ENCODE peak calls at places on chromosomes 6 and 20, in four cellular contexts. One of them, this sample, is unnamed.

GRCh38 chr20:35192071-35192872 is 20.4 kb downstream of the PROCR start:
- DNase-seq in mesendoderm: no peak
- DNase-seq in mesenchymal stem cell: peak; percentile 35
- DNase-seq in IMR-90: peak; percentile 41
- DNase-seq in this sample: no peak

GRCh38 chr20:4102381-4102780 is 87.0 kb upstream of the RNF24 start:
- DNase-seq in mesendoderm: no peak
- DNase-seq in mesenchymal stem cell: no peak
- DNase-seq in IMR-90: peak; percentile 79
- DNase-seq in this sample: no peak

GRCh38 chr20:59835057-59835447 is 98.4 kb downstream of the SYCP2 start:
- DNase-seq in mesendoderm: no peak
- DNase-seq in mesenchymal stem cell: no peak
- DNase-seq in IMR-90: no peak
- DNase-seq in this sample: no peak

GRCh38 chr6:21003780-21004541 is 469.7 kb downstream of the CDKAL1 start:
- DNase-seq in mesendoderm: no peak
- DNase-seq in mesenchymal stem cell: no peak
- DNase-seq in IMR-90: peak; percentile 89
- DNase-seq in this sample: no peak

GRCh38 chr20:32966881-32967781 is 37.1 kb downstream of the SUN5 start:
- DNase-seq in mesendoderm: no peak
- DNase-seq in mesenchymal stem cell: no peak
- DNase-seq in IMR-90: no peak
- DNase-seq in this sample: peak; percentile 21

GRCh38 chr6:139423037-139423698 is 48.7 kb upstream of the CITED2 start:
- DNase-seq in mesendoderm: no peak
- DNase-seq in mesenchymal stem cell: no peak
- DNase-seq in IMR-90: no peak
- DNase-seq in this sample: no peak

GRCh38 chr6:33633462-33634158 is 12.5 kb downstream of the ITPR3 start:
- DNase-seq in mesendoderm: peak; percentile 68
- DNase-seq in mesenchymal stem cell: peak; percentile 58
- DNase-seq in IMR-90: peak; percentile 27
- DNase-seq in this sample: peak; percentile 65

GRCh38 chr20:38321959-38322598 is 18.1 kb downstream of the BPI start:
- DNase-seq in mesendoderm: peak; percentile 55
- DNase-seq in mesenchymal stem cell: peak; percentile 72
- DNase-seq in IMR-90: peak; percentile 73
- DNase-seq in this sample: peak; percentile 51

GRCh38 chr20:62555642-62556420 is 80.0 kb upstream of the GATA5 start:
- DNase-seq in mesendoderm: no peak
- DNase-seq in mesenchymal stem cell: no peak
- DNase-seq in IMR-90: no peak
- DNase-seq in this sample: no peak

GRCh38 chr6:104951677-104952076 is 5.2 kb upstream of the LIN28B start:
- DNase-seq in mesendoderm: peak; percentile 40
- DNase-seq in mesenchymal stem cell: no peak
- DNase-seq in IMR-90: no peak
- DNase-seq in this sample: no peak
- H3K27me3 ChIP-seq in mesendoderm: no peaks in the 10 kb centered on the region
- H3K27me3 ChIP-seq in mesenchymal stem cell: peaks cover 23% of the 10 kb centered on the region
- H3K27me3 ChIP-seq in IMR-90: peaks cover 35% of the 10 kb centered on the region
- H3K27me3 ChIP-seq in this sample: no peaks in the 10 kb centered on the region

DNA sequence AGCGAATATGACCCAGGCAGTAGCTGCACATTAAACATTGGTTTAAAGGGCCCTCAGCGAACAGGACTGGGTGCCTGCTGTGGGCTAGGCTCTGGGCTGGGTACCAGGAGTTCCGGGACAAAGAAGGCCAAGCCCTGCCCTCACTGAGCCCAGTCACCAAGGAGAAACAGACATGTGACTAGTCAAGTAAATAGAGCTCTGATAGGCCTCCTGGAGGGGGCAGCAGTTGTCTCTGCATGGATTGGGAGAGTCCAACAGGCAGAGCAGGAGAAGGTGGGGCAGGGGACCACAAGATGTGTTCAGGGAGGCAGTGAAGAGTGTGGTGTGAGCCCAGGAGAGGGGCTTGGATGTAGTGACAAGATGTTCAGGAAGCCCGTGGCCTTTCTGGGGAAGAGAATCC is 3.1 kb downstream of the HM13 start:
- DNase-seq in mesendoderm: peak; percentile 86
- DNase-seq in mesenchymal stem cell: peak; percentile 76
- DNase-seq in IMR-90: peak; percentile 58
- DNase-seq in this sample: peak; percentile 84
- H3K4ac ChIP-seq in mesendoderm: no peak overlapping the region
- H3K4ac ChIP-seq in mesenchymal stem cell: no peak overlapping the region
- H3K4ac ChIP-seq in IMR-90: peak overlapping the region; percentile 39
- H3K4ac ChIP-seq in this sample: no peak overlapping the region

DNA sequence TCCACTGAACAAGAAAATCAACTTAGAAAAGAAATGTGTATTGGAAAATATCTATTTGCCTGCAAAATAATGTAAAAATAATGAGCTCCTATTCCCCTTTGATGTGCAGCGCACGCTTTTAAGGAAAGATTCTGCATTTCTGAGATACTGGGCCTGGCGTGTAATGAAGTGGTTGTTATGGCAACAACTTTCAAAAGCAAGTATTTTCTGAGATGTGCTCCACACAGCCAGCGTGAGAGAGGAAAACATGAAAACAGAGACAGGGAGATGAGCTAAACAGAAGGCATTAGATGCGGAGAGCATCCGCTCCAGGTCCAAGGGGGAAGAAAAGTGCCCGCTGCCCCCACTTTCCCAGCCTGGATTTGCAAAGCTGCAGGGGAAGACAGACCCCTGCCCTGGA is 39.1 kb upstream of the GTSF1L start:
- DNase-seq in mesendoderm: no peak
- DNase-seq in mesenchymal stem cell: no peak
- DNase-seq in IMR-90: no peak
- DNase-seq in this sample: no peak
- H3K27me3 ChIP-seq in mesendoderm: no peaks in the 10 kb centered on the region
- H3K27me3 ChIP-seq in mesenchymal stem cell: peaks cover 38% of the 10 kb centered on the region
- H3K27me3 ChIP-seq in IMR-90: peaks cover 5% of the 10 kb centered on the region
- H3K27me3 ChIP-seq in this sample: no peaks in the 10 kb centered on the region

DNA sequence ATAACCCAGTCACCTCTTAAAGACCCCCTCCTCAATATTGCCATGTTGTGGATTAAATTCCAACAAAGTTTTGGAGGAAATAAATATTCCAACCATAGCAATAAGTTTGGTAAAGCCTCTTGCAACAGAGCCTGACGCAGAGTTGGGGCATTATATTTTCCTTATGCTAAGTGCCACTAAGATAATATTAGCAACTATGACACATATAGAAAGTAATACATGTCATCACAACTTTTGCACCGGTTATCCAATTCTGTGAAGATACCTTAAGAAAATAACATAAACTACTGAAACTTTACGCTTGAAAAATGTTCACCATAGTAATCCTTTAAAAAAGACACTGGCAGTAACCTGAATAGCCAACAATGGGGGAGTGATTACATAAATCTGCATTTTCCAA is 52.2 kb upstream of the TRERF1 start:
- DNase-seq in mesendoderm: no peak
- DNase-seq in mesenchymal stem cell: no peak
- DNase-seq in IMR-90: no peak
- DNase-seq in this sample: no peak
- H3K4ac ChIP-seq in mesendoderm: no peak overlapping the region
- H3K4ac ChIP-seq in mesenchymal stem cell: no peak overlapping the region
- H3K4ac ChIP-seq in IMR-90: no peak overlapping the region
- H3K4ac ChIP-seq in this sample: no peak overlapping the region

DNA sequence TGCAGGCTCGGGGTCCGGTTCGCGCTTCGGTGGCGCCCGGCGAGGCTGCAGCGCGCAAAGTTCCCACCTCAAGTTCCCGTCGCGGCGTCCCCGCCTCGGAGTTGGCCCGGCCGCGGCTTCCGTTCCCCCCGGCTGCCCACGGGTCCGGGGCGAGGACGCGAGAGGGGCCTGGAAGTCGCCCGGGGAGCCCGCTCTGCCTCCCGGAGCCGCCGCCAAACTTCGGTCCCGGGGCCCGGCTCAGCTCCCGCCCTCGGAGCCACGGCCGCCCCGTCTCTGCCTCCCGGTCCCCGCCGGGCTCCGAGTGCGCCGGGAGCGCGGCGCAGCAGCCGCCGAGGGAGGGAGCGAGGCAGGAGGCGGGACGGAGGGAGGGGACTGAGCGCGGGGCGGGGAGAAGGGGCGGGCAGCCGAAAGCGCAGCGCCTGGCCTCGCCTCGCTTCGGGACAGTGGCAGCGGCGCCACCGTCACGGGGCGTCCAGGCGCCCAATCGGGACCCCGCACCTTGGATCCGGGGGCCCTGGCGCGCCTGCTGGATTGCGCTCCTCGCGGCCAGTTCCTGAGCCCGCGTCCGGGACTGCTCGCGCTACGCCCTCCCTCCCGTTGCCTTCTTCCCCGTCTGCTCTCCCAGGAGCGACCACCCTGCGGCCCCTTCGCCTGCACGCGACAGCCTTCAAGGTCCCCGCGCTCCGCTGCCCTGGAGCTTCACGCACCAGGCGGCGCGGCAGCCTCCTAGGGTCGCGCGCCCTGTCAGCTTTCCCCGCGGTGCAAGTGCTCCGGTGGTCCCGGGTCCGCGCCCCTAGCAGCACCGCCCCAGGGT is at the start of gene KCNG1:
- DNase-seq in mesendoderm: peak; percentile 93
- DNase-seq in mesenchymal stem cell: peak; percentile 87
- DNase-seq in IMR-90: peak; percentile 75
- DNase-seq in this sample: peak; percentile 86
- H3K27me3 ChIP-seq in mesendoderm: no peaks in the 10 kb centered on the region
- H3K27me3 ChIP-seq in mesenchymal stem cell: peaks cover 81% of the 10 kb centered on the region
- H3K27me3 ChIP-seq in IMR-90: peaks cover 4% of the 10 kb centered on the region
- H3K27me3 ChIP-seq in this sample: peaks cover 17% of the 10 kb centered on the region

This sample was measured in H9.